ENCODE peak calls at places on chromosomes 7 and 10, in nine cellular contexts. N is suprapubic skin, B is uterus, H is IMR-90, P is HCT116, I is sigmoid colon, M is transverse colon, C is heart left ventricle, S is endothelial cell of umbilical vein. W is an unnamed sample.
A peak's percentile ranks its signal among the peaks of the same experiment; 100 is the strongest.

GRCh38 chr10:7389346-7389745 is 21.5 kb downstream of the SFMBT2 start:
- DNase-seq in N (no peak), B (no peak), H (no peak), P (no peak), I (no peak), M (no peak), C (no peak), S (no peak), W (no peak)

GRCh38 chr7:55309040-55309991 is 55.8 kb upstream of the LANCL2 start:
- DNase-seq in N (no peak), B (no peak), H (no peak), P (no peak), I (no peak), M (peak; percentile 11), C (no peak), S (no peak), W (no peak)

GRCh38 chr10:34235164-34235832 is 579.8 kb downstream of the PARD3 start:
- DNase-seq in N (no peak), B (no peak), H (peak; percentile 83), P (no peak), I (no peak), M (no peak), C (no peak), S (no peak), W (no peak)

GRCh38 chr10:5500162-5500670 is 846 bp upstream of the CALML5 start:
- DNase-seq in N (no peak), B (no peak), H (no peak), P (no peak), I (peak; percentile 24), M (no peak), C (no peak), S (no peak), W (no peak)

GRCh38 chr7:100539436-100540006 is 518 bp downstream of the AGFG2 start:
- DNase-seq in N (no peak), B (no peak), H (no peak), P (no peak), I (no peak), M (no peak), C (no peak), S (no peak), W (no peak)

GRCh38 chr10:29621161-29621560 is 13.6 kb downstream of the SVIL start:
- DNase-seq in N (peak; percentile 81), B (no peak), H (peak; percentile 19), P (no peak), I (peak; percentile 66), M (no peak), C (no peak), S (no peak), W (no peak)

GRCh38 chr10:123742751-123743440 is 76.7 kb downstream of the GPR26 start:
- DNase-seq in N (peak; percentile 40), B (no peak), H (no peak), P (no peak), I (no peak), M (no peak), C (no peak), S (no peak), W (no peak)

GRCh38 chr7:158543840-158544239 is 43.8 kb downstream of the PTPRN2 start:
- DNase-seq in N (no peak), B (no peak), H (no peak), P (no peak), I (no peak), M (no peak), C (no peak), S (no peak), W (no peak)

GRCh38 chr10:110487411-110488123 is 10.1 kb upstream of the DUSP5 start:
- DNase-seq in N (no peak), B (no peak), H (peak; percentile 55), P (no peak), I (no peak), M (no peak), C (no peak), S (no peak), W (no peak)

GRCh38 chr10:60660625-60661024 is 117.7 kb upstream of the CDK1 start:
- DNase-seq in N (no peak), B (no peak), H (no peak), P (no peak), I (no peak), M (no peak), C (no peak), S (no peak), W (no peak)

GRCh38 chr7:31418928-31419327 is 78.4 kb upstream of the NEUROD6 start:
- DNase-seq in N (no peak), B (no peak), H (no peak), P (no peak), I (no peak), M (no peak), C (no peak), S (no peak), W (no peak)

GRCh38 chr7:93980744-93981479 is 23.2 kb downstream of the BET1 start:
- DNase-seq in N (no peak), B (no peak), H (peak; percentile 40), P (no peak), I (no peak), M (no peak), C (no peak), S (peak; percentile 26), W (no peak)

GRCh38 chr7:2553108-2553507 is 2.2 kb downstream of the BRAT1 start:
- DNase-seq in N (no peak), B (no peak), H (no peak), P (no peak), I (peak; percentile 50), M (no peak), C (no peak), S (no peak), W (no peak)

GRCh38 chr7:966291-967069 is 8.9 kb downstream of the COX19 start:
- DNase-seq in N (no peak), B (no peak), H (no peak), P (no peak), I (no peak), M (no peak), C (no peak), S (no peak), W (no peak)

GRCh38 chr10:110841767-110842267 is 29.9 kb upstream of the PDCD4 start:
- DNase-seq in N (no peak), B (no peak), H (no peak), P (no peak), I (peak; percentile 44), M (peak; percentile 69), C (no peak), S (no peak), W (no peak)

GRCh38 chr10:57692255-57692980 is 575.3 kb downstream of the IPMK start:
- DNase-seq in N (no peak), B (no peak), H (peak; percentile 84), P (no peak), I (no peak), M (no peak), C (no peak), S (no peak), W (no peak)

GRCh38 chr10:131586958-131587357 is 275.4 kb upstream of the TCERG1L start:
- DNase-seq in N (no peak), B (no peak), H (no peak), P (no peak), I (no peak), M (no peak), C (no peak), S (no peak), W (no peak)

GRCh38 chr10:71076473-71077142 is 135.8 kb upstream of the UNC5B start:
- DNase-seq in N (peak; percentile 49), B (no peak), H (no peak), P (no peak), I (no peak), M (peak; percentile 2), C (peak; percentile 2), S (no peak), W (no peak)

GRCh38 chr7:148698397-148699023 is at the start of gene CUL1:
- DNase-seq in N (peak; percentile 95), B (peak; percentile 83), H (peak; percentile 52), P (peak; percentile 34), I (peak; percentile 93), M (peak; percentile 92), C (peak; percentile 90), S (peak; percentile 67), W (peak; percentile 85)
- TF ChIP-seq POLR2A in N (peak; percentile 76), B (peak; percentile 74), H (no peak), P (peak; percentile 47), I (peak; percentile 39), M (peak; percentile 84), C (no peak), S (peak; percentile 63), W (no peak)

GRCh38 chr7:68384581-68384980 is 1213.7 kb upstream of the AUTS2 start:
- DNase-seq in N (no peak), B (no peak), H (no peak), P (no peak), I (no peak), M (no peak), C (no peak), S (no peak), W (no peak)
- TF ChIP-seq POLR2A in N (no peak), B (no peak), H (no peak), P (no peak), I (no peak), M (no peak), C (no peak), S (no peak), W (no peak)

DNA sequence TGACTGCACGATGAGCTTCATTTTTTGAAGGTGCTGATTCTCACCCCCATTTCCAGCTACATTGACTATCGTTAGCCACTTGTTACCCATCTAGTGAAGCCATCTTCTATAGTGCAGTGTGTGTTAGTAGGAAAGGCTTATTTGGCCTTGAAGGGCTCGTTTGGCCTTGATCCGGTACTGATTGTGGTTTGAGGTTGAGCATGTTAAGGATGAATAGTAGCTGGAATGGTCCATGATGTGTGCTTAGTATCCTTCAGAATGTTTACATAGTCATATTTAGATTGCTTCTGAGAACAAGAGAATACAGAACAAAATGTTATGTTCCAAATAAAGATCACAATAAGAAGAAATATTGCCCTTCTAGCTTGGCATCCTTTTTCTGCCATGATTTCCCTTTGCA is 591.5 kb downstream of the AUTS2 start:
- DNase-seq in N (no peak), B (no peak), H (no peak), P (no peak), I (no peak), M (no peak), C (no peak), S (no peak), W (no peak)
- TF ChIP-seq POLR2A in N (no peak), B (no peak), H (no peak), P (no peak), I (no peak), M (no peak), C (no peak), S (no peak), W (no peak)

GRCh38 chr10:97738616-97739015 is 1.7 kb downstream of the ZFYVE27 start:
- DNase-seq in N (no peak), B (no peak), H (no peak), P (no peak), I (peak; percentile 55), M (no peak), C (no peak), S (no peak), W (peak; percentile 50)

GRCh38 chr10:97734021-97734420 is 2.9 kb upstream of the ZFYVE27 start:
- DNase-seq in N (no peak), B (no peak), H (no peak), P (no peak), I (no peak), M (no peak), C (no peak), S (no peak), W (no peak)

GRCh38 chr10:97736403-97736901 is 476 bp upstream of the ZFYVE27 start:
- DNase-seq in N (no peak), B (no peak), H (no peak), P (no peak), I (no peak), M (no peak), C (no peak), S (no peak), W (no peak)

GRCh38 chr10:97737770-97738265 is 890 bp downstream of the ZFYVE27 start:
- DNase-seq in N (no peak), B (no peak), H (peak; percentile 56), P (no peak), I (no peak), M (no peak), C (no peak), S (no peak), W (no peak)

GRCh38 chr10:97736902-97737769 is at the start of gene ZFYVE27:
- DNase-seq in N (peak; percentile 98), B (peak; percentile 97), H (peak; percentile 94), P (peak; percentile 88), I (peak; percentile 98), M (peak; percentile 98), C (peak; percentile 97), S (peak; percentile 95), W (peak; percentile 98)
- TF ChIP-seq POLR2A in N (peak; percentile 91), B (peak; percentile 98), H (peak; percentile 91), P (peak; percentile 37), I (peak; percentile 97), M (peak; percentile 97), C (peak; percentile 87), S (peak; percentile 93), W (peak; percentile 97)